ENCODE peak calls at places on chromosome 6, in eight cellular contexts. R, L, E, N, Q, O, I and G are unnamed samples. For H3K27me3 and H3K4me1, the result is how much of the 10 kb centered on the place peaks cover.

GRCh38 chr6:138432063-138432356 is 28.0 kb downstream of the HEBP2 start:
- DNase-seq in R (no peak), E (no peak), Q (no peak), L (no peak), I (no peak), N (no peak), O (no peak), G (no peak)

GRCh38 chr6:151025076-151025475 is 159.6 kb downstream of the MTHFD1L start:
- DNase-seq in N (no peak), E (no peak), Q (no peak), L (no peak), O (no peak), R (no peak), I (peak), G (no peak)

GRCh38 chr6:146361367-146361924 is 182.2 kb upstream of the RAB32 start:
- DNase-seq in Q (peak), N (no peak), R (peak), I (peak), L (no peak), E (no peak), O (no peak), G (no peak)

GRCh38 chr6:162069995-162070394 is 657.6 kb downstream of the PRKN start:
- DNase-seq in Q (no peak), R (no peak), N (no peak), L (no peak), I (no peak), E (no peak), O (no peak), G (no peak)

GRCh38 chr6:147695819-147696218 is 187.3 kb downstream of the SAMD5 start:
- DNase-seq in E (no peak), R (no peak), N (no peak), L (no peak), I (no peak), O (no peak), Q (no peak), G (no peak)

GRCh38 chr6:16145038-16145437 is 16.2 kb downstream of the MYLIP start:
- DNase-seq in I (no peak), O (no peak), L (no peak), E (no peak), N (no peak), Q (no peak), R (no peak), G (no peak)

GRCh38 chr6:12353731-12354130 is 63.6 kb downstream of the EDN1 start:
- DNase-seq in R (no peak), Q (peak), O (no peak), I (no peak), L (no peak), E (no peak), N (no peak), G (no peak)

GRCh38 chr6:29517728-29518440 is 30.1 kb upstream of the MAS1L start:
- DNase-seq in E (no peak), L (no peak), R (no peak), N (no peak), Q (no peak), I (no peak), O (no peak), G (no peak)

GRCh38 chr6:6686748-6687601 is 98.5 kb downstream of the LY86 start:
- DNase-seq in I (peak), E (peak), L (peak), Q (peak), O (peak), R (peak), N (peak), G (peak)

GRCh38 chr6:127990081-127990480 is 89.2 kb upstream of the THEMIS start:
- DNase-seq in R (no peak), L (no peak), Q (no peak), N (no peak), E (no peak), O (no peak), I (no peak), G (no peak)

GRCh38 chr6:107101211-107101610 is 14.1 kb downstream of the BEND3 start:
- DNase-seq in E (no peak), N (no peak), R (no peak), L (no peak), O (no peak), Q (no peak), I (no peak), G (no peak)

GRCh38 chr6:32084780-32085179 is 24.4 kb downstream of the TNXB start:
- DNase-seq in O (no peak), I (no peak), Q (no peak), N (no peak), L (no peak), R (no peak), E (no peak), G (no peak)

GRCh38 chr6:42038163-42038562 is 12.2 kb upstream of the TAF8 start:
- DNase-seq in E (no peak), R (no peak), I (no peak), Q (no peak), N (no peak), O (no peak), L (no peak), G (no peak)

GRCh38 chr6:71621918-71622519 is 264.3 kb upstream of the RIMS1 start:
- DNase-seq in E (no peak), O (peak), L (no peak), Q (peak), R (no peak), I (no peak), N (no peak), G (no peak)

GRCh38 chr6:57226221-57226620 is 4.1 kb upstream of the RAB23 start:
- DNase-seq in I (no peak), Q (no peak), L (no peak), N (no peak), O (no peak), R (no peak), E (no peak), G (no peak)

GRCh38 chr6:29236634-29237033 is 64.9 kb upstream of the OR14J1 start:
- DNase-seq in R (no peak), I (no peak), N (no peak), E (no peak), Q (no peak), L (no peak), O (no peak), G (no peak)

GRCh38 chr6:43278524-43279078 is 19.5 kb upstream of the SLC22A7 start:
- DNase-seq in E (no peak), O (no peak), I (no peak), L (no peak), Q (no peak), N (no peak), R (no peak), G (no peak)

GRCh38 chr6:144297498-144298166 is 12.5 kb downstream of the UTRN start:
- DNase-seq in Q (no peak), N (no peak), I (no peak), E (no peak), R (no peak), L (no peak), O (no peak), G (no peak)

GRCh38 chr6:119442776-119443184 is 93.2 kb upstream of the MAN1A1 start:
- DNase-seq in I (no peak), E (no peak), N (no peak), R (no peak), Q (peak), O (no peak), L (no peak), G (no peak)

GRCh38 chr6:35297541-35298481 is at the start of gene DEF6:
- DNase-seq in N (peak), O (peak), R (peak), E (no peak), I (peak), L (peak), Q (peak), G (peak)

GRCh38 chr6:105995403-105995699 is 90.8 kb upstream of the PRDM1 start:
- DNase-seq in O (no peak), E (no peak), R (no peak), Q (no peak), N (no peak), I (no peak), L (no peak), G (no peak)
- H3K27me3 ChIP-seq in O (half or more), E (under half), R (under half), Q (half or more), N (half or more), I (half or more), L (under half), G (under half)

DNA sequence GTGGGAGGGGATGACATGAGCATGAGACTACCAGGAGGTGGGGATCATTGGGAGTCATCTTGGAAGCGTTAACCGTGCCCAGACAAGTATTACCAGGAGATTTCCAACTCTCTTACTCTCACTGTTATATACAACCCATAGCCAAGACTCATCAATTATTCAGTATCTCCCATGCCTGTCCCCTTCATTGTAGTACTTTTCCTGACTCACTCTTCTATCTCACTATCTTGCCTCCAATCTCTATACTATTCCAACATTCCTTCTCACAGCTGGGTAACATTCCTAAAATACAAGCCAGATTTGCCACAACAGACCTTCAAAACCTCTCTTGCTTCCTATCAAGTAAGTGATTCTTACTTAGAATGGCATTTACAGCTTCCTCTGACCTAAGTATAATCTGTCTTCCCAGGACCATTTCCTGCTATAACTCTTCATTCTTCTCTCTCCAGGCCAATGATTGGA is 226.3 kb upstream of the SMLR1 start:
- DNase-seq in O (peak), Q (peak), I (no peak), R (no peak), L (no peak), E (no peak), N (no peak), G (no peak)
- H3K27ac ChIP-seq in O (no peak), Q (peak), I (no peak), R (no peak), L (no peak), E (peak), N (no peak), G (no peak)

DNA sequence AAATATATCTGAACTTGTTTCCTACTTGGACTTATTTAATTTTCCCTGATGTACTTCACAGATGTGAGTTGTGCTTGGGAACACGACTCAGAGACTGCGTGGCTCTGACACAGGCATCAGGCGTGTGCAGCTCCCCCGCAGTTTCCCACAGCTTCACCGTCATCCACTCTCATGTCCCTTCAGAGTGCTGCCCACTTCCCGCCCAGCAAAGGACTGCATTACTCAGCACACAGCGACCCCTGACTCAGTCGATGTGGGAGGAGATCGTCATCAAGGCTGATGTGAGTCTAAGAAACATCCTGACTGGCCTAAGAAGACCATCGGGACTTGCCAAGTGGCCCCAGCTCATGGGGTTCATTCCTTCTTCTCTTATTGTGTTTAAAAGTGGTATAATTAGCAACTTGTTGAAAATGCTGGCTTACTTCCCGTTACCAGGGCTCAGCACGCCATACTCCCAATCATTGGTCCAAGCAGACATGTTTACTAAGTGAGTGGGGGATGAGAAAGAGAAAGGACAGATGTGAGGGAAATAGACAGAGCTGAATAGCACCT is 539.4 kb upstream of the JARID2 start:
- DNase-seq in O (no peak), Q (no peak), L (no peak), R (peak), E (peak), N (peak), I (no peak), G (peak)
- H3K4me1 ChIP-seq in O (under half), Q (under half), L (under half), R (under half), E (under half), N (under half), I (under half), G (under half)

GRCh38 chr6:163752446-163752845 is 337.9 kb downstream of the QKI start:
- DNase-seq in I (no peak), R (no peak), N (no peak), E (no peak), L (no peak), O (no peak), Q (no peak), G (no peak)

GRCh38 chr6:163756079-163756478 is 341.6 kb downstream of the QKI start:
- DNase-seq in Q (no peak), O (no peak), L (no peak), E (no peak), N (no peak), I (no peak), R (no peak), G (no peak)

GRCh38 chr6:163753430-163753829 is 338.9 kb downstream of the QKI start:
- DNase-seq in I (no peak), Q (no peak), E (no peak), O (no peak), N (no peak), R (no peak), L (no peak), G (no peak)

GRCh38 chr6:163757506-163757905 is 343.0 kb downstream of the QKI start:
- DNase-seq in E (no peak), L (no peak), O (peak), I (no peak), N (no peak), R (no peak), Q (no peak), G (no peak)

GRCh38 chr6:163754866-163755265 is 340.3 kb downstream of the QKI start:
- DNase-seq in I (no peak), L (no peak), O (no peak), N (peak), E (no peak), Q (no peak), R (peak), G (no peak)
- H3K27me3 ChIP-seq in I (under half), L (under half), O (under half), N (under half), E (under half), Q (under half), R (under half), G (under half)

DNA sequence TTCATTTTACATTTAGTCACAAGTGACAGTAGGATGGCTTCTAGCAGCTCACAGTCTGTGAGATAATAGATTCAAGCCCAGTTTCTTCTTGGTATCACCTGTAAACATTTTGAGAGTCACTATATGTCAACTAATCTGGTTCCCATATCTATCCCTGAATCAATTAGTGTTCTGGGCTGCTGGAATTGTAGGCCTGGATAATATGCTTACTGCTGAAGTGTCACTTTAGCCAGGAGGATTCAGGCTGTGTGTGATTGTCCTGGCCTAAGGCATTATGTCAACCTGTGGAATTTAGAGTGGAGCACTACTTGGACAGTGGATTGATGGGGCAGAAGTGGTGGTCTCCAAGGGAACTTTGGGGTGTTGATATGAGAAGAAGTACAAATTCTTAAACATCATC is 1071.8 kb upstream of the CITED2 start:
- DNase-seq in N (no peak), L (no peak), E (no peak), Q (peak), R (no peak), O (no peak), I (no peak), G (no peak)
- H3K27ac ChIP-seq in N (no peak), L (no peak), E (peak), Q (no peak), R (no peak), O (peak), I (no peak), G (no peak)

GRCh38 chr6:158015545-158015944 is 33.9 kb downstream of the SYNJ2 start:
- DNase-seq in L (no peak), N (no peak), E (no peak), R (no peak), I (no peak), Q (no peak), O (no peak), G (no peak)
- H3K4me1 ChIP-seq in L (under half), N (under half), E (under half), R (under half), I (under half), Q (half or more), O (under half), G (under half)

DNA sequence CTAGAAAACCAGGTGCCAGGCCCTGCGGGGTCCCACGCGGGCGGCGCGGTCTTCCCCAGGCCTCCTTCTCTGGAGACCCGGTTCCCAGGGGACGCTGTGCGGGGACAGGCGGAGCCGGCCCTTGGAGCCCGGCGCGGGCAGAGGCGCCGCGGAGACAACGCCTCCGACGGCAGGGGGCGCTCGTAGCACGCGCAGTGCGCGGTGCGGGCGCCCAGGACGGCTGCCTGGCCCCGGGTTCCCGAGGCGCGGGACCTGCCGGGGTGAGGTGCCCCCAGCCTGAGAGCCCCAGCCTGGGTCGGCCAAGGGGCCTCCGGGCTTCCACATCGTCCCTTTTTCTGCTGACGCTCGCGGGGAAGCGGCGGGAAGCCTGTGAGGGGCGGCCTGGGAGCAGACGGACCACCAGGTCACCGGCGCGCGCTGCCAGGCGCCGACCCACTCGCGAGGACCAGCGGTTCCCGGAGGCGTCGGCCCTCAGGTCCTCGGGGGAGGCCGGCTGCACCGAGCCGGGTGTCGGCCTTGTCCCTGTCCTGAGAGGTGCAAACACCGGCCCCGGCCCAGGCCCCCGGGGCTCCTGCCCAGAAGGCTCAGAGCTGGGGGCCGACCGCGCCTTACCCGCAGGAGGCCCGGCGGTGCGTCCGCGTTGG is 5.2 kb upstream of the FOXC1 start:
- DNase-seq in N (peak), I (peak), R (peak), Q (peak), O (peak), L (peak), E (peak), G (peak)
- H3K27me3 ChIP-seq in N (half or more), I (under half), R (under half), Q (under half), O (half or more), L (half or more), E (under half), G (under half)

GRCh38 chr6:82430611-82431010 is 67.0 kb downstream of the TPBG start:
- DNase-seq in E (no peak), N (no peak), I (no peak), Q (no peak), L (no peak), R (no peak), O (no peak), G (no peak)
- H3K27ac ChIP-seq in E (no peak), N (no peak), I (no peak), Q (no peak), L (no peak), R (no peak), O (no peak), G (no peak)

GRCh38 chr6:158868122-158868480 is 48.9 kb upstream of the EZR start:
- DNase-seq in O (no peak), I (no peak), N (no peak), L (no peak), Q (no peak), E (no peak), R (no peak), G (no peak)
- H3K4me1 ChIP-seq in O (under half), I (under half), N (under half), L (under half), Q (under half), E (under half), R (under half), G (under half)